ENCODE peak calls at places on chromosomes 11 and 22, in seven cellular contexts. D is body of pancreas, K is fibroblast of lung, L is HCT116, S is H1, F is right atrium auricular region, Z is OCI-LY7. E is an unnamed sample.
A peak's percentile ranks its signal among the peaks of the same experiment; 100 is the strongest.

GRCh38 chr11:40285520-40285919 is 1173.9 kb downstream of the LRRC4C start:
- DNase-seq in S (no peak), D (no peak), Z (no peak), K (no peak), F (no peak), L (no peak), E (no peak)

GRCh38 chr11:14320020-14320419 is 39.0 kb downstream of the RRAS2 start:
- DNase-seq in F (no peak), L (no peak), K (peak; percentile 74), S (no peak), Z (no peak), D (no peak), E (no peak)

GRCh38 chr22:43845981-43846380 is 16.3 kb downstream of the SULT4A1 start:
- DNase-seq in Z (no peak), S (no peak), D (no peak), K (no peak), L (no peak), F (no peak), E (no peak)

GRCh38 chr11:55658608-55659007 is 3.4 kb upstream of the OR4C6 start:
- DNase-seq in S (no peak), F (no peak), D (no peak), K (no peak), Z (no peak), L (no peak), E (no peak)

GRCh38 chr11:27406498-27407354 is 43.7 kb upstream of the CCDC34 start:
- DNase-seq in F (no peak), L (no peak), S (no peak), K (peak; percentile 35), Z (no peak), D (no peak), E (no peak)

GRCh38 chr11:113994077-113994954 is 19.4 kb downstream of the HTR3A start:
- DNase-seq in D (no peak), K (no peak), F (no peak), S (peak; percentile 86), L (no peak), Z (peak; percentile 36), E (no peak)

GRCh38 chr11:125685228-125685627 is 4.6 kb upstream of the ACRV1 start:
- DNase-seq in L (no peak), Z (no peak), F (no peak), S (no peak), K (no peak), D (no peak), E (no peak)

GRCh38 chr22:42639541-42640241 is 710 bp downstream of the ATP5MGL start:
- DNase-seq in S (no peak), F (no peak), L (no peak), Z (no peak), D (no peak), K (peak; percentile 57), E (no peak)

GRCh38 chr11:6303657-6304056 is 16.6 kb downstream of the CAVIN3 start:
- DNase-seq in S (no peak), D (no peak), L (no peak), K (no peak), Z (no peak), F (no peak), E (no peak)

GRCh38 chr11:125499563-125499962 is 3.5 kb upstream of the FEZ1 start:
- DNase-seq in L (no peak), S (no peak), D (no peak), Z (no peak), F (no peak), K (no peak), E (no peak)

GRCh38 chr11:59188954-59189353 is 17.0 kb downstream of the DTX4 start:
- DNase-seq in S (no peak), Z (no peak), F (no peak), K (peak; percentile 9), D (no peak), L (no peak), E (peak; percentile 61)

GRCh38 chr11:121595717-121596156 is 143.0 kb upstream of the SORL1-AS1 start:
- DNase-seq in D (no peak), K (peak; percentile 100), S (no peak), L (peak; percentile 27), Z (no peak), F (peak; percentile 80), E (peak; percentile 64)

GRCh38 chr22:47188337-47189055 is 426.0 kb downstream of the TBC1D22A start:
- DNase-seq in D (peak; percentile 8), S (no peak), F (no peak), L (no peak), Z (no peak), K (no peak), E (no peak)

GRCh38 chr11:7569044-7569443 is 55.2 kb downstream of the PPFIBP2 start:
- DNase-seq in L (no peak), K (no peak), D (no peak), Z (no peak), F (no peak), S (no peak), E (no peak)

GRCh38 chr22:29729161-29729560 is 9.4 kb downstream of the CABP7 start:
- DNase-seq in D (no peak), S (no peak), L (no peak), K (no peak), Z (no peak), F (no peak), E (no peak)

GRCh38 chr22:19213001-19213400 is 34.5 kb upstream of the SLC25A1 start:
- DNase-seq in S (no peak), L (no peak), K (no peak), D (no peak), Z (peak; percentile 16), F (no peak), E (no peak)

GRCh38 chr11:70788247-70789022 is 390.1 kb downstream of the CTTN start:
- DNase-seq in D (no peak), S (no peak), K (peak; percentile 91), Z (no peak), F (no peak), L (peak; percentile 68), E (peak; percentile 89)

GRCh38 chr11:47466201-47466600 is 17.3 kb upstream of the RAPSN start:
- DNase-seq in F (no peak), L (no peak), D (no peak), S (no peak), K (peak; percentile 39), Z (no peak), E (no peak)

GRCh38 chr22:32527756-32528155 is 53.1 kb downstream of the FBXO7 start:
- DNase-seq in Z (no peak), K (no peak), L (no peak), S (no peak), F (no peak), D (no peak), E (no peak)

GRCh38 chr11:126917531-126918204 is 82.9 kb downstream of the KIRREL3 start:
- DNase-seq in L (no peak), S (no peak), Z (no peak), D (no peak), F (no peak), K (peak; percentile 99), E (peak; percentile 66)

GRCh38 chr11:88301478-88302140 is 35.9 kb downstream of the CTSC start:
- DNase-seq in L (no peak), S (no peak), D (no peak), F (no peak), Z (no peak), K (peak; percentile 84), E (no peak)

DNA sequence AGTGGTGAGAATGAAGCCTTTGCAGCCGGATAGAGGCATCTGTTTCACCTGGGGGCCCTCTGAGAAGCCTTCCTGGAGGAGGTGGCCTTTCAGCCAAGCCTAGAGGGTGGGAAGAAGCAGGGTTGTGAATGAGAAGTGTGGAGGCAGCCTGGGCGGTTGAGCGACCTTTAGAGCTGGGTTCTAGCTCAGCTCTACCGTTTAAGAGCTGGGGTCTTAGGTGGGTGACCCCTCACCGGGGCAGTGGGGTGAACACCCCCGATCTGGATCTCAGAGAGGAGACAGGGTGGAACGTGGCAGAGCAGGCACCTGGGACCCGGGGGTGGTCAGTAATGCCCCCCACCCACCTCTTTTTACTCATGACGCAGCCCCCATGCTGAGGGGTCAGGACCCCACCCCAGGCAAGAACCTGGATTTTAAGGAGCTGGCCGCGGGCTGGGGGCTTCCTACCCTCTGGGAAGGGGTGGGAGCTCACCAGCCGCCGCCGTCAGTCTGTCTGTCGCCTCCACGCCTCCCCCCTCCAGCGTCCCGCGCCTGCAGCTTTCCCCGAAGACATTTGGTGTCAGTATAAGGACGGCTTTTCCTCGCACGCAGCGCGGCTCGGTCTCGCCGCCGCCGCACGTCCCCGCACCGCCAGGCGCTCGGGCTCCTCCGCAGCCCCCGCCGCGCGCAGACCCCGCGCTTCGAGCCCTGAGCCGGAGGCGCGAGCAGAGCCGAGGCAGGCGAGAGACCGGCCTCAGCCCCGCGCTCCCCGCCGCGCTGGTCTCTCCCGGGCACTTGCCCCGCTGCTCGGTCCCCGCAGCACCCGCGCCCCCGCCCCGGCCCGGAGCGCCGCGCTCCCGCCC is 13.4 kb upstream of the CACNA1I start:
- DNase-seq in S (no peak), K (peak; percentile 14), Z (no peak), L (no peak), D (no peak), F (no peak), E (no peak)
- H3K4me3 ChIP-seq in S (peak overlapping the region; percentile 8), K (no peak overlapping the region), Z (no peak overlapping the region), L (no peak overlapping the region), D (no peak overlapping the region), F (peak overlapping the region; percentile 31), E (no peak overlapping the region)

DNA sequence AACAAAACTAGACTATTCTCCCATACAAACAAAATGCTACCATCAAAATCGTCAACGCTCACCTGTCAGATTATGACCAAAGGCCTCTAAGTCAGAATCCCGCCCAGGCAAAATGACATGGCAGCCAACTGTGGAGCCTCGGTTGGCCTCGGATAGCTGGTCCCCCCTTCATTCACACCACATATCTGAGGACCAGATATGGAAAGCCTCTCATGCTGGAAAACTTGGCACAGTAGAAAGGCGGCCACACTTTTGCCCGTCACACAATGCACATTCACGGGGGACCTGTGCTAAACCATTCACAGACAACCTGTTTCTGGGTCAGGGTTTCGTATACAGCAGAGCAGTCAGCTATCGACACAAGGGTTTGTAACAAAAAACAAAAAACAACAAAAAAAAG is 11.2 kb downstream of the MAPK1 start:
- DNase-seq in L (no peak), Z (no peak), S (no peak), F (no peak), K (no peak), D (no peak), E (no peak)
- H3K4me1 ChIP-seq in L (no peaks in the 10 kb centered on the region), Z (peaks cover 32% of the 10 kb centered on the region), S (peaks cover 6% of the 10 kb centered on the region), F (no peaks in the 10 kb centered on the region), K (peaks cover 2% of the 10 kb centered on the region), D (peaks cover 53% of the 10 kb centered on the region), E (no peaks in the 10 kb centered on the region)

GRCh38 chr22:26902401-26903029 is 245.1 kb downstream of the MIAT start:
- DNase-seq in F (no peak), Z (no peak), K (no peak), L (no peak), S (no peak), D (no peak), E (no peak)
- H3K4me3 ChIP-seq in F (peak overlapping the region; percentile 23), Z (no peak overlapping the region), K (no peak overlapping the region), L (no peak overlapping the region), S (peak overlapping the region; percentile 49), D (no peak overlapping the region), E (no peak overlapping the region)

GRCh38 chr11:65421204-65422103 is 1.1 kb upstream of the NEAT1 start:
- DNase-seq in S (peak; percentile 60), L (peak; percentile 87), Z (peak; percentile 78), D (peak; percentile 97), F (peak; percentile 99), K (peak; percentile 99), E (peak; percentile 99)
- H3K4me1 ChIP-seq in S (peaks cover 35% of the 10 kb centered on the region), L (peaks cover 76% of the 10 kb centered on the region), Z (peaks cover 56% of the 10 kb centered on the region), D (peaks cover 49% of the 10 kb centered on the region), F (no peaks in the 10 kb centered on the region), K (peaks cover 38% of the 10 kb centered on the region), E (peaks cover 98% of the 10 kb centered on the region)

E was measured in SJSA1.